ENCODE peak calls at places on chromosomes 12 and 14, in four cellular contexts. One of them, this sample, is unnamed.

GRCh38 chr12:47995976-47996375 is 8.3 kb downstream of the COL2A1 start:
- DNase-seq in WTC11: no peak
- DNase-seq in K562: no peak
- DNase-seq in HepG2: no peak
- DNase-seq in this sample: no peak

GRCh38 chr12:223751-224240 is 9.8 kb upstream of the SLC6A12 start:
- DNase-seq in WTC11: no peak
- DNase-seq in K562: no peak
- DNase-seq in HepG2: no peak
- DNase-seq in this sample: no peak

GRCh38 chr12:117526756-117527479 is 165.5 kb upstream of the NOS1 start:
- DNase-seq in WTC11: no peak
- DNase-seq in K562: no peak
- DNase-seq in HepG2: no peak
- DNase-seq in this sample: no peak

GRCh38 chr12:124490584-124491305 is 76.7 kb downstream of the NCOR2 start:
- DNase-seq in WTC11: no peak
- DNase-seq in K562: peak
- DNase-seq in HepG2: no peak
- DNase-seq in this sample: no peak

GRCh38 chr14:70886421-70887206 is 20.6 kb upstream of the PCNX1 start:
- DNase-seq in WTC11: no peak
- DNase-seq in K562: no peak
- DNase-seq in HepG2: no peak
- DNase-seq in this sample: no peak

GRCh38 chr12:24551368-24551767 is 397.5 kb downstream of the BCAT1 start:
- DNase-seq in WTC11: no peak
- DNase-seq in K562: no peak
- DNase-seq in HepG2: peak
- DNase-seq in this sample: no peak

GRCh38 chr14:72792051-72792788 is 101.7 kb downstream of the DPF3 start:
- DNase-seq in WTC11: no peak
- DNase-seq in K562: no peak
- DNase-seq in HepG2: no peak
- DNase-seq in this sample: no peak

GRCh38 chr14:22465201-22465835 is 123.7 kb downstream of the DAD1 start:
- DNase-seq in WTC11: no peak
- DNase-seq in K562: no peak
- DNase-seq in HepG2: no peak
- DNase-seq in this sample: no peak

GRCh38 chr12:116450406-116450910 is 108.7 kb upstream of the MAP1LC3B2 start:
- DNase-seq in WTC11: no peak
- DNase-seq in K562: no peak
- DNase-seq in HepG2: no peak
- DNase-seq in this sample: no peak

GRCh38 chr12:130826151-130826801 is 12.8 kb downstream of the STX2 start:
- DNase-seq in WTC11: peak
- DNase-seq in K562: peak
- DNase-seq in HepG2: peak
- DNase-seq in this sample: peak

GRCh38 chr12:88895634-88896033 is 315.4 kb upstream of the KITLG start:
- DNase-seq in WTC11: no peak
- DNase-seq in K562: no peak
- DNase-seq in HepG2: no peak
- DNase-seq in this sample: no peak

GRCh38 chr14:72643317-72643801 is 250.5 kb downstream of the DPF3 start:
- DNase-seq in WTC11: no peak
- DNase-seq in K562: no peak
- DNase-seq in HepG2: no peak
- DNase-seq in this sample: no peak

GRCh38 chr12:26113194-26113654 is 11.6 kb downstream of the BHLHE41 start:
- DNase-seq in WTC11: no peak
- DNase-seq in K562: no peak
- DNase-seq in HepG2: no peak
- DNase-seq in this sample: no peak

GRCh38 chr12:93009533-93009932 is 80.4 kb upstream of the EEA1 start:
- DNase-seq in WTC11: no peak
- DNase-seq in K562: no peak
- DNase-seq in HepG2: no peak
- DNase-seq in this sample: no peak

GRCh38 chr14:97010491-97011160 is 213.4 kb downstream of the VRK1 start:
- DNase-seq in WTC11: peak
- DNase-seq in K562: no peak
- DNase-seq in HepG2: no peak
- DNase-seq in this sample: no peak

GRCh38 chr14:49867831-49868719 is 15.5 kb upstream of the NEMF start:
- DNase-seq in WTC11: peak
- DNase-seq in K562: peak
- DNase-seq in HepG2: peak
- DNase-seq in this sample: peak

GRCh38 chr12:132066345-132066685 is 77.8 kb downstream of the DDX51 start:
- DNase-seq in WTC11: no peak
- DNase-seq in K562: no peak
- DNase-seq in HepG2: no peak
- DNase-seq in this sample: no peak

GRCh38 chr12:40063424-40063823 is 42.5 kb downstream of the SLC2A13 start:
- DNase-seq in WTC11: no peak
- DNase-seq in K562: no peak
- DNase-seq in HepG2: no peak
- DNase-seq in this sample: no peak

GRCh38 chr12:124629799-124630198 is 62.4 kb upstream of the NCOR2 start:
- DNase-seq in WTC11: no peak
- DNase-seq in K562: no peak
- DNase-seq in HepG2: no peak
- DNase-seq in this sample: no peak

GRCh38 chr14:36214476-36215216 is 38.1 kb upstream of the PTCSC3 start:
- DNase-seq in WTC11: no peak
- DNase-seq in K562: no peak
- DNase-seq in HepG2: no peak
- DNase-seq in this sample: no peak

GRCh38 chr14:102779574-102780315 is 2.5 kb downstream of the TRAF3 start:
- DNase-seq in WTC11: no peak
- DNase-seq in K562: no peak
- DNase-seq in HepG2: no peak
- DNase-seq in this sample: no peak

GRCh38 chr12:89243786-89244185 is 108.5 kb downstream of the DUSP6 start:
- DNase-seq in WTC11: no peak
- DNase-seq in K562: no peak
- DNase-seq in HepG2: no peak
- DNase-seq in this sample: no peak

GRCh38 chr12:11581179-11581755 is 68.2 kb upstream of the ETV6 start:
- DNase-seq in WTC11: peak
- DNase-seq in K562: peak
- DNase-seq in HepG2: peak
- DNase-seq in this sample: peak

GRCh38 chr14:89477391-89477790 is 60.4 kb upstream of the FOXN3 start:
- DNase-seq in WTC11: no peak
- DNase-seq in K562: no peak
- DNase-seq in HepG2: no peak
- DNase-seq in this sample: no peak

GRCh38 chr12:117092886-117093285 is 6.3 kb downstream of the TESC start:
- DNase-seq in WTC11: no peak
- DNase-seq in K562: no peak
- DNase-seq in HepG2: no peak
- DNase-seq in this sample: no peak

GRCh38 chr14:100424504-100425453 is 101.6 kb downstream of the SLC25A47 start:
- DNase-seq in WTC11: no peak
- DNase-seq in K562: no peak
- DNase-seq in HepG2: no peak
- DNase-seq in this sample: no peak

GRCh38 chr12:38289396-38289795 is 27.2 kb upstream of the ALG10B start:
- DNase-seq in WTC11: no peak
- DNase-seq in K562: no peak
- DNase-seq in HepG2: no peak
- DNase-seq in this sample: no peak

GRCh38 chr12:70606001-70606400 is 31.2 kb downstream of the PTPRB start:
- DNase-seq in WTC11: no peak
- DNase-seq in K562: no peak
- DNase-seq in HepG2: peak
- DNase-seq in this sample: no peak

GRCh38 chr14:71675126-71675901 is 256.9 kb upstream of the RGS6 start:
- DNase-seq in WTC11: peak
- DNase-seq in K562: no peak
- DNase-seq in HepG2: no peak
- DNase-seq in this sample: no peak

GRCh38 chr14:73749706-73750105 is 35.5 kb upstream of the PNMA1 start:
- DNase-seq in WTC11: no peak
- DNase-seq in K562: no peak
- DNase-seq in HepG2: no peak
- DNase-seq in this sample: no peak

GRCh38 chr12:79083181-79083580 is 218.6 kb downstream of the SYT1 start:
- DNase-seq in WTC11: no peak
- DNase-seq in K562: no peak
- DNase-seq in HepG2: no peak
- DNase-seq in this sample: no peak

GRCh38 chr12:74747305-74747704 is 209.7 kb downstream of the ATXN7L3B start:
- DNase-seq in WTC11: no peak
- DNase-seq in K562: no peak
- DNase-seq in HepG2: no peak
- DNase-seq in this sample: no peak

GRCh38 chr12:117863004-117863709 is 105.6 kb downstream of the KSR2 start:
- DNase-seq in WTC11: no peak
- DNase-seq in K562: no peak
- DNase-seq in HepG2: no peak
- DNase-seq in this sample: no peak

GRCh38 chr12:22692964-22693555 is 68.1 kb downstream of the ETNK1 start:
- DNase-seq in WTC11: no peak
- DNase-seq in K562: no peak
- DNase-seq in HepG2: no peak
- DNase-seq in this sample: no peak
- TF ChIP-seq ELF4 in WTC11: no peak
- TF ChIP-seq ELF4 in K562: no peak
- TF ChIP-seq ELF4 in HepG2: no peak
- TF ChIP-seq ELF4 in this sample: no peak

GRCh38 chr12:46342562-46343033 is 30.0 kb downstream of the SLC38A2 start:
- DNase-seq in WTC11: peak
- DNase-seq in K562: no peak
- DNase-seq in HepG2: peak
- DNase-seq in this sample: peak
- TF ChIP-seq SP1 in WTC11: no peak
- TF ChIP-seq SP1 in K562: no peak
- TF ChIP-seq SP1 in HepG2: no peak
- TF ChIP-seq SP1 in this sample: no peak

GRCh38 chr12:54017845-54018607 is 9.2 kb downstream of the HOXC8 start:
- DNase-seq in WTC11: peak
- DNase-seq in K562: peak
- DNase-seq in HepG2: no peak
- DNase-seq in this sample: peak
- TF ChIP-seq ELF4 in WTC11: no peak
- TF ChIP-seq ELF4 in K562: peak
- TF ChIP-seq ELF4 in HepG2: no peak
- TF ChIP-seq ELF4 in this sample: no peak

DNA sequence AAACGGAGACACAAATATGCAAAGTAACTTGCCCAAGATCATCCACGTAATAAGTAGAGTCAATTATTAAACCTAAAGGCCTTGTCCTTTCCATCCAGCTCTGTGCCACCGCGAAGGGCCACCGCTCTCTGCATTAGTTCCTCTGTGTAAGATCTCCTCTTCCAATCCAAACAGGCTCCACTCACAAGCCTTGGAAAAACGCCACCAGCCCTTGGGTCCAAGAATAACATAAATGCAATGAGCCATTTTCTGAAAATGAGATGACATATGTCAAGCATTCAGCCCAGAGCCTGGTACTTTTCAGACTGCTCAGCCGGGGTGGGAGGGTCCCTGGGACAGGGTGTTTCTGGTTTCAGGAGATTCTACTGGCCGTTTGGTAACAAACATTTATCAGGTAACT is 30.0 kb downstream of the DGLUCY start:
- DNase-seq in WTC11: no peak
- DNase-seq in K562: no peak
- DNase-seq in HepG2: no peak
- DNase-seq in this sample: no peak
- TF ChIP-seq SP1 in WTC11: no peak
- TF ChIP-seq SP1 in K562: no peak
- TF ChIP-seq SP1 in HepG2: no peak
- TF ChIP-seq SP1 in this sample: no peak

DNA sequence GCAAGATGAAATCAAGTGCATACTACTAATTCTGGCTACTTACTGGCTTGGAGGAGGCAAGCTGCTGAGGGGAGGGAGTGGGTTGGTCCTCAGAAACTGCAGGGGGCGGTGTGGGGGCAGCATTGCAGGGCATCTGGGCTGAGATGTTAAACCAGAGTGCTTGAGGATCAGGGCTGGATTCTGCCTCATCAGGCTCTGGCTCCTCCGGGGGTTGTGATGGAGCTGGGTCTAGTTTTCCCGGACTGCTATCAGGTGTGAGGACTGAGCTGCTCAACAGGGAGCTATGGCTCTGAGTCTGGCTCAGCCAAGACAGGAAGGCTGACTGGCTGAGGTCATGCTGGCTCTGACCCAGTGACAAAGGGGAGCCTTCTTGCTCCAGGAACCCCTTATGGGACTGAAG is 28.6 kb downstream of the BAZ2A start:
- DNase-seq in WTC11: peak
- DNase-seq in K562: peak
- DNase-seq in HepG2: no peak
- DNase-seq in this sample: peak
- TF ChIP-seq ELF4 in WTC11: no peak
- TF ChIP-seq ELF4 in K562: no peak
- TF ChIP-seq ELF4 in HepG2: no peak
- TF ChIP-seq ELF4 in this sample: no peak

GRCh38 chr14:68292467-68293334 is 473.1 kb downstream of the RAD51B start:
- DNase-seq in WTC11: no peak
- DNase-seq in K562: no peak
- DNase-seq in HepG2: no peak
- DNase-seq in this sample: peak
- TF ChIP-seq SP1 in WTC11: no peak
- TF ChIP-seq SP1 in K562: no peak
- TF ChIP-seq SP1 in HepG2: no peak
- TF ChIP-seq SP1 in this sample: no peak

GRCh38 chr12:123354600-123354999 is 10.0 kb downstream of the SBNO1 start:
- DNase-seq in WTC11: no peak
- DNase-seq in K562: no peak
- DNase-seq in HepG2: no peak
- DNase-seq in this sample: no peak
- TF ChIP-seq ELF4 in WTC11: no peak
- TF ChIP-seq ELF4 in K562: no peak
- TF ChIP-seq ELF4 in HepG2: no peak
- TF ChIP-seq ELF4 in this sample: no peak

DNA sequence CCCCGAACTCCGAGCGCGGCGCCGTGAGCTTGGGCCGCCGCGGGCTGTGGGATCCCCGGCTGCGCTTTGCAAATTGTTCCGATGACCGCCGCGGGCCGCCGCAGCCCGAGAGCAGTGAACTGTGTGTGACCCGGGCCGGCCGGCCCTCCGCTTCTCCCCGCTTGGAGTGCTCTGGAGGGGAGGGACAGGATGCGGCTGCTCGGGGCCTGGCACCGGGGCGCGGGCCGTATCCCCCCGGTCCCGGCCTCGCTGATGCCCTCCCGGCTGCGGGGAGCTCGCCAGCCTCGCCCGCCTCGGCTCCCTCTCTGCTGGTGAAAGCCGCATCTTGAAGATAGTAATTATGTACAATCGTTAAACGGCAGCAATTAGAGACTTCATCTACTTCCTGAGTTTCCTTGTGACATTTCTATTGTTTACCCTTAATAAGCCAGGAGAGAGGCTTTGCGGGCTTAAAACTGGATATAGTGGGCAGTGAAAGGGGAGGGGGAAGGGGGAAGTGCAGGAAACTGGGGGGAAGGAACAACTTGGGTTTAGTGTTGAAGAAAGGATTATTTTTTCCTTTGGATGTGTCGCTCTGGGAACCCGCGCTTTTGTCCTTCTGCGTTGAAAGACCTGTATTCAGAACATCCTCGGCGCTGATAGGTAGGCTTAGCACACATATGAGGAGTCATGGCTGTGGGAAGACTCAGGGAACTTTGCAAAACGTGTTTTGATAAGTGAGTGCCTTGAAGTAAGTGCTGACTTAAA is 1.2 kb downstream of the PELI2 start:
- DNase-seq in WTC11: peak
- DNase-seq in K562: no peak
- DNase-seq in HepG2: no peak
- DNase-seq in this sample: peak
- TF ChIP-seq SP1 in WTC11: no peak
- TF ChIP-seq SP1 in K562: no peak
- TF ChIP-seq SP1 in HepG2: no peak
- TF ChIP-seq SP1 in this sample: no peak

This sample was measured in HEK293T.